ENCODE peak calls at places on chromosomes 3 and 15, in four cellular contexts. One of them, this sample, is unnamed. For H3F3A, the result is how much of the 10 kb centered on the place peaks cover.

GRCh38 chr3:112131111-112131510 is 1.9 kb downstream of the GCSAM start:
- DNase-seq in GM23338: no peak
- DNase-seq in PC-3: no peak
- DNase-seq in GM23248: no peak
- DNase-seq in this sample: no peak

GRCh38 chr3:47455806-47456452 is 19.8 kb downstream of the SCAP start:
- DNase-seq in PC-3: no peak
- DNase-seq in GM23248: peak
- DNase-seq in GM23338: no peak
- DNase-seq in this sample: no peak

GRCh38 chr3:57009802-57010201 is 50.7 kb upstream of the SPATA12 start:
- DNase-seq in GM23248: no peak
- DNase-seq in GM23338: no peak
- DNase-seq in PC-3: no peak
- DNase-seq in this sample: no peak

GRCh38 chr15:89772933-89773583 is 3.1 kb upstream of the MESP2 start:
- DNase-seq in GM23248: peak
- DNase-seq in GM23338: peak
- DNase-seq in PC-3: peak
- DNase-seq in this sample: peak

GRCh38 chr15:67064607-67065530 is 533 bp upstream of the SMAD3 start:
- DNase-seq in GM23248: no peak
- DNase-seq in GM23338: peak
- DNase-seq in PC-3: peak
- DNase-seq in this sample: no peak

GRCh38 chr15:81666828-81667227 is 292.8 kb upstream of the TMC3 start:
- DNase-seq in PC-3: no peak
- DNase-seq in GM23338: no peak
- DNase-seq in GM23248: no peak
- DNase-seq in this sample: peak

GRCh38 chr3:47376393-47376792 is 4.4 kb upstream of the PTPN23 start:
- DNase-seq in PC-3: no peak
- DNase-seq in GM23248: no peak
- DNase-seq in GM23338: peak
- DNase-seq in this sample: no peak

GRCh38 chr3:13002398-13003124 is 70.7 kb downstream of the IQSEC1 start:
- DNase-seq in PC-3: no peak
- DNase-seq in GM23338: no peak
- DNase-seq in GM23248: no peak
- DNase-seq in this sample: peak

GRCh38 chr15:31439328-31439727 is 112.7 kb downstream of the KLF13 start:
- DNase-seq in PC-3: peak
- DNase-seq in GM23338: peak
- DNase-seq in GM23248: no peak
- DNase-seq in this sample: peak

GRCh38 chr3:196431193-196432136 is 762 bp downstream of the UBXN7 start:
- DNase-seq in GM23338: peak
- DNase-seq in PC-3: peak
- DNase-seq in GM23248: peak
- DNase-seq in this sample: peak

GRCh38 chr15:94451461-94451860 is 220.1 kb downstream of the MCTP2 start:
- DNase-seq in PC-3: no peak
- DNase-seq in GM23248: no peak
- DNase-seq in GM23338: no peak
- DNase-seq in this sample: no peak

GRCh38 chr15:66515901-66516322 is 10.8 kb downstream of the ZWILCH start:
- DNase-seq in PC-3: peak
- DNase-seq in GM23338: no peak
- DNase-seq in GM23248: peak
- DNase-seq in this sample: no peak

GRCh38 chr3:67327582-67327981 is 326.8 kb downstream of the SUCLG2 start:
- DNase-seq in GM23338: no peak
- DNase-seq in GM23248: no peak
- DNase-seq in PC-3: no peak
- DNase-seq in this sample: no peak

GRCh38 chr3:197749315-197749600 is 425 bp upstream of the FYTTD1 start:
- DNase-seq in GM23338: peak
- DNase-seq in GM23248: peak
- DNase-seq in PC-3: peak
- DNase-seq in this sample: peak

GRCh38 chr3:46406786-46407611 is at the start of the genes CCR5AS and CCRL2:
- DNase-seq in GM23338: no peak
- DNase-seq in GM23248: peak
- DNase-seq in PC-3: peak
- DNase-seq in this sample: peak

GRCh38 chr3:70832811-70833509 is 520.5 kb upstream of the MDFIC2 start:
- DNase-seq in PC-3: no peak
- DNase-seq in GM23338: no peak
- DNase-seq in GM23248: peak
- DNase-seq in this sample: no peak

GRCh38 chr3:24111711-24112110 is 166.6 kb downstream of the NR1D2 start:
- DNase-seq in GM23338: no peak
- DNase-seq in PC-3: no peak
- DNase-seq in GM23248: peak
- DNase-seq in this sample: no peak

GRCh38 chr3:195079636-195080035 is 191.3 kb downstream of the XXYLT1 start:
- DNase-seq in GM23248: peak
- DNase-seq in GM23338: no peak
- DNase-seq in PC-3: no peak
- DNase-seq in this sample: no peak

GRCh38 chr3:65581313-65581712 is 457.4 kb downstream of the MAGI1 start:
- DNase-seq in PC-3: no peak
- DNase-seq in GM23338: no peak
- DNase-seq in GM23248: no peak
- DNase-seq in this sample: no peak

GRCh38 chr15:80241508-80241907 is 10.5 kb downstream of the CTXND1 start:
- DNase-seq in PC-3: no peak
- DNase-seq in GM23338: no peak
- DNase-seq in GM23248: no peak
- DNase-seq in this sample: no peak

GRCh38 chr3:46639221-46639620 is 26.9 kb downstream of the FAM240A start:
- DNase-seq in PC-3: no peak
- DNase-seq in GM23338: no peak
- DNase-seq in GM23248: no peak
- DNase-seq in this sample: no peak

GRCh38 chr15:100787567-100787941 is 92.1 kb upstream of the ALDH1A3 start:
- DNase-seq in GM23338: no peak
- DNase-seq in GM23248: no peak
- DNase-seq in PC-3: no peak
- DNase-seq in this sample: no peak

GRCh38 chr3:187809979-187810568 is 64.8 kb upstream of the BCL6 start:
- DNase-seq in PC-3: no peak
- DNase-seq in GM23248: no peak
- DNase-seq in GM23338: no peak
- DNase-seq in this sample: no peak

GRCh38 chr15:67105065-67105951 is 39.9 kb downstream of the SMAD3 start:
- DNase-seq in GM23338: no peak
- DNase-seq in PC-3: peak
- DNase-seq in GM23248: peak
- DNase-seq in this sample: no peak

GRCh38 chr15:98787190-98787589 is 138.9 kb downstream of the IGF1R start:
- DNase-seq in PC-3: no peak
- DNase-seq in GM23338: no peak
- DNase-seq in GM23248: peak
- DNase-seq in this sample: no peak

GRCh38 chr3:188187055-188187454 is 33.1 kb downstream of the LPP start:
- DNase-seq in GM23248: no peak
- DNase-seq in PC-3: peak
- DNase-seq in GM23338: no peak
- DNase-seq in this sample: no peak

GRCh38 chr3:174046311-174046710 is 648.8 kb downstream of the NLGN1 start:
- DNase-seq in PC-3: no peak
- DNase-seq in GM23338: no peak
- DNase-seq in GM23248: no peak
- DNase-seq in this sample: no peak

DNA sequence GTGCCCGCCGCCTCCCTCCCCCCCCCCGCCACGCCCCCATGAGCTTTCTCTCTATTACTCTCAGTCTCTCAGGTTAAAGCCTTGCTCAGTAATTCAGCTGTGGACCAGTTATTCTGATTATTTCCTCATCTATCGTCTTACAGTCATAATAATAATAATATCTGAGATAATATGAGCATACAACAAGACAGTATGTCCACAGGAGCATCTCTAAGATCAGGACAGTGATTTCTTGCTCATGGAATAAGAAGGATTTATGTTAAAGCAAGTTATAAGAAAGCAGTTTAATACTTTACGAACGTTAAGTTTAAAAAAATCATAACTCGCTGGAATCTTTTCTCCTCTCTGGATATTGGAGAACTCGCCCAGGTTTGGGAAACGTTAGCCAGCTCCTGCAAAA is 657 bp upstream of the LMCD1 start:
- DNase-seq in GM23248: no peak
- DNase-seq in GM23338: no peak
- DNase-seq in PC-3: no peak
- DNase-seq in this sample: no peak
- H3F3A ChIP-seq in GM23248: half or more
- H3F3A ChIP-seq in GM23338: under half
- H3F3A ChIP-seq in PC-3: under half
- H3F3A ChIP-seq in this sample: under half

GRCh38 chr3:42067324-42067723 is 23.8 kb upstream of the TRAK1 start:
- DNase-seq in GM23338: no peak
- DNase-seq in GM23248: peak
- DNase-seq in PC-3: no peak
- DNase-seq in this sample: peak
- H3F3A ChIP-seq in GM23338: under half
- H3F3A ChIP-seq in GM23248: under half
- H3F3A ChIP-seq in PC-3: under half
- H3F3A ChIP-seq in this sample: under half

GRCh38 chr3:141383555-141384129 is 15.3 kb downstream of the ZBTB38 start:
- DNase-seq in PC-3: no peak
- DNase-seq in GM23248: peak
- DNase-seq in GM23338: no peak
- DNase-seq in this sample: no peak

GRCh38 chr3:141385386-141386079 is 17.2 kb downstream of the ZBTB38 start:
- DNase-seq in GM23248: no peak
- DNase-seq in GM23338: no peak
- DNase-seq in PC-3: no peak
- DNase-seq in this sample: peak

GRCh38 chr3:141384157-141384556 is 15.9 kb downstream of the ZBTB38 start:
- DNase-seq in GM23338: no peak
- DNase-seq in PC-3: no peak
- DNase-seq in GM23248: peak
- DNase-seq in this sample: peak

GRCh38 chr3:141386080-141386594 is 17.8 kb downstream of the ZBTB38 start:
- DNase-seq in PC-3: no peak
- DNase-seq in GM23338: no peak
- DNase-seq in GM23248: no peak
- DNase-seq in this sample: peak

GRCh38 chr3:141384575-141384974 is 16.3 kb downstream of the ZBTB38 start:
- DNase-seq in GM23248: no peak
- DNase-seq in GM23338: no peak
- DNase-seq in PC-3: no peak
- DNase-seq in this sample: peak
- H3F3A ChIP-seq in GM23248: half or more
- H3F3A ChIP-seq in GM23338: under half
- H3F3A ChIP-seq in PC-3: under half
- H3F3A ChIP-seq in this sample: half or more

GRCh38 chr3:50260027-50260941 is 8.7 kb upstream of the SEMA3B start:
- DNase-seq in GM23338: peak
- DNase-seq in GM23248: peak
- DNase-seq in PC-3: peak
- DNase-seq in this sample: peak

GRCh38 chr3:50262778-50263177 is 6.2 kb upstream of the SEMA3B start:
- DNase-seq in PC-3: no peak
- DNase-seq in GM23338: no peak
- DNase-seq in GM23248: no peak
- DNase-seq in this sample: no peak

GRCh38 chr3:50260942-50261441 is 8.0 kb upstream of the SEMA3B start:
- DNase-seq in GM23338: no peak
- DNase-seq in GM23248: no peak
- DNase-seq in PC-3: no peak
- DNase-seq in this sample: no peak

GRCh38 chr3:50259432-50260026 is 9.4 kb upstream of the SEMA3B start:
- DNase-seq in GM23338: no peak
- DNase-seq in GM23248: no peak
- DNase-seq in PC-3: no peak
- DNase-seq in this sample: no peak

DNA sequence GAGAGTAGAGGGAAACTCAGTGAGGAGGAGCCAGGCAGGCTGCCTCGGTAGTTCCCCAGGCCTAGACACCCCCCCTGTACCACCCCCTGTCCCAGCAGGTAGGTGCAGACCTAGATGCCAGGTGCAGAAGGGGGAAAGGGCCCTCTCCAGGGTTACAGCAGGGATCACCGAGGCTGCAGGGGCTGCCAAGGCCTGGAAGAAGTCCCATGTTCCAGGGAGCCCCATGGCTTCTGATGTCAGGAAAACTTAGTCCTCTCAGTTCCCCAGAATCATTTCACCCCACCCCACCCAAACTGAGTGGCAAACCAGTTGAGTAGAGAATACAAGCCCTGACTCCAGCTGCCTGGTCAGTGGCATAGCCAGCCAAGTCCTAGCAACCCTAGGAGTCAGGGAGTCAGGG is 7.4 kb upstream of the SEMA3B start:
- DNase-seq in GM23248: no peak
- DNase-seq in PC-3: no peak
- DNase-seq in GM23338: no peak
- DNase-seq in this sample: no peak
- H3F3A ChIP-seq in GM23248: under half
- H3F3A ChIP-seq in PC-3: under half
- H3F3A ChIP-seq in GM23338: under half
- H3F3A ChIP-seq in this sample: under half

GRCh38 chr3:139357899-139358298 is 14.1 kb downstream of the MRPS22 start:
- DNase-seq in PC-3: no peak
- DNase-seq in GM23338: no peak
- DNase-seq in GM23248: no peak
- DNase-seq in this sample: no peak

GRCh38 chr3:139354661-139355060 is 10.8 kb downstream of the MRPS22 start:
- DNase-seq in GM23338: no peak
- DNase-seq in PC-3: no peak
- DNase-seq in GM23248: no peak
- DNase-seq in this sample: no peak

GRCh38 chr3:139355502-139355901 is 11.7 kb downstream of the MRPS22 start:
- DNase-seq in GM23338: no peak
- DNase-seq in GM23248: peak
- DNase-seq in PC-3: no peak
- DNase-seq in this sample: no peak

GRCh38 chr3:139353920-139354556 is 10.2 kb downstream of the MRPS22 start:
- DNase-seq in PC-3: peak
- DNase-seq in GM23338: peak
- DNase-seq in GM23248: peak
- DNase-seq in this sample: peak

DNA sequence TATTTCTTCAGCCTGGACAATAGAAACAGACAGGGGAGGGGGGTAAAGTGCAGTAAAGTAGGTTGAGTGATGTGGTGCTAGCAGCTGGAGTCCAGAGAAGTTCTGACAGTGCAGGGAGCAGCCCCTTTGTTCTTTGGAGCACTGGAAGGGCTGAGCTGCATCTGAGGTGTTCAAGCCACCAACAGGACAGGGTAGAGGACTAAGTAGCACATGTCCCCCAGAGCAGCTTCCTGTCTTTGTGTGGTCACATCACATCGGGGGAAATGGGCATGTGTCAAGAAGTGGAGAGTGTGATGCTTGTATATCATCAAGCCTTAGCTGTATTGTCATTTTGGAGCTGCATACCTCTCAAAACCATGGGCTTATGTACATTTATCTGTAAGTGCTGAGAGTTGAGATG is 12.1 kb downstream of the MRPS22 start:
- DNase-seq in GM23248: no peak
- DNase-seq in GM23338: no peak
- DNase-seq in PC-3: no peak
- DNase-seq in this sample: no peak
- H3F3A ChIP-seq in GM23248: half or more
- H3F3A ChIP-seq in GM23338: under half
- H3F3A ChIP-seq in PC-3: under half
- H3F3A ChIP-seq in this sample: under half

This sample was measured in MM.1S.